ENCODE peak calls at places on chromosomes 5 and 9, in ten cellular contexts. F is lower lobe of right lung, X is Calu3, V is tibial nerve, G is upper lobe of left lung, K is glutamatergic neuron, H is cardiac muscle cell, E is RWPE1, T is A549, U is astrocyte of the cerebellum. B is an unnamed sample.

GRCh38 chr9:92963831-92964606 is 16.7 kb downstream of the FGD3 start:
- DNase-seq in X (no peak), T (no peak), U (no peak), H (no peak), G (peak), E (no peak), F (peak), K (no peak), V (peak), B (no peak)

GRCh38 chr9:136606687-136607333 is 55.9 kb upstream of the EGFL7 start:
- DNase-seq in V (no peak), H (no peak), G (no peak), F (no peak), T (no peak), U (no peak), E (no peak), X (no peak), K (no peak), B (no peak)

GRCh38 chr5:132387649-132388117 is 18.2 kb downstream of the SLC22A5 start:
- DNase-seq in G (peak), F (peak), X (peak), H (peak), U (peak), T (peak), V (peak), K (no peak), E (peak), B (no peak)

GRCh38 chr5:170420809-170421412 is 31.7 kb upstream of the KCNMB1 start:
- DNase-seq in G (peak), V (peak), U (peak), T (peak), H (peak), E (peak), X (peak), F (no peak), K (peak), B (no peak)

GRCh38 chr5:177027665-177028064 is 5.2 kb downstream of the ZNF346 start:
- DNase-seq in U (no peak), F (no peak), T (no peak), H (no peak), X (no peak), K (no peak), E (no peak), V (no peak), G (no peak), B (no peak)

GRCh38 chr9:33976414-33976813 is 72.3 kb downstream of the UBAP2 start:
- DNase-seq in U (no peak), V (no peak), K (no peak), E (no peak), X (no peak), G (no peak), F (no peak), H (no peak), T (no peak), B (no peak)

GRCh38 chr5:32138839-32139493 is 35.2 kb downstream of the GOLPH3 start:
- DNase-seq in U (no peak), E (no peak), T (no peak), V (no peak), X (no peak), H (peak), F (peak), G (no peak), K (no peak), B (no peak)

GRCh38 chr5:172559004-172559932 is 81.8 kb upstream of the NEURL1B start:
- DNase-seq in T (no peak), V (peak), K (no peak), G (no peak), H (peak), F (no peak), X (no peak), U (peak), E (peak), B (peak)

GRCh38 chr5:156361451-156362109 is 34.6 kb downstream of the SGCD start:
- DNase-seq in G (no peak), X (no peak), K (no peak), V (no peak), F (no peak), U (no peak), E (no peak), T (no peak), H (no peak), B (no peak)

GRCh38 chr9:124255222-124255621 is 2.5 kb upstream of the NEK6 start:
- DNase-seq in F (peak), V (no peak), E (no peak), G (no peak), U (no peak), K (no peak), H (no peak), X (no peak), T (no peak), B (no peak)

GRCh38 chr5:73641811-73642210 is 15.8 kb downstream of the ARHGEF28 start:
- DNase-seq in U (no peak), F (no peak), V (no peak), E (no peak), X (no peak), G (no peak), H (no peak), K (no peak), T (no peak), B (no peak)

GRCh38 chr9:130906727-130907416 is 10.3 kb upstream of the QRFP start:
- DNase-seq in V (no peak), G (no peak), H (no peak), T (no peak), E (no peak), X (no peak), K (no peak), U (no peak), F (no peak), B (no peak)

GRCh38 chr9:103152473-103152872 is 157.3 kb downstream of the CYLC2 start:
- DNase-seq in F (no peak), G (no peak), E (no peak), T (no peak), K (no peak), V (no peak), U (no peak), H (no peak), X (no peak), B (no peak)

GRCh38 chr9:38681747-38682227 is 38.1 kb downstream of the FAM240B start:
- DNase-seq in K (no peak), U (peak), T (no peak), F (no peak), X (no peak), V (no peak), H (peak), G (no peak), E (peak), B (no peak)

GRCh38 chr5:38403407-38403806 is 145.0 kb downstream of the EGFLAM start:
- DNase-seq in U (no peak), E (no peak), K (no peak), H (peak), F (no peak), G (no peak), X (no peak), T (no peak), V (no peak), B (no peak)

GRCh38 chr5:132132138-132132537 is 58.5 kb downstream of the CSF2 start:
- DNase-seq in G (no peak), F (no peak), T (no peak), H (no peak), V (no peak), U (no peak), X (no peak), E (no peak), K (no peak), B (no peak)

GRCh38 chr9:91589101-91589553 is 165.5 kb upstream of the NFIL3 start:
- DNase-seq in T (peak), V (peak), E (no peak), F (no peak), H (peak), K (no peak), G (no peak), U (peak), X (no peak), B (no peak)

GRCh38 chr9:138111607-138112006 is 234.0 kb downstream of the CACNA1B start:
- DNase-seq in X (no peak), E (no peak), K (no peak), T (no peak), V (no peak), G (no peak), F (no peak), H (no peak), U (no peak), B (no peak)

GRCh38 chr9:76757274-76757673 is 7.0 kb upstream of the PCA3 start:
- DNase-seq in T (no peak), G (no peak), E (no peak), H (no peak), X (no peak), U (no peak), F (no peak), K (no peak), V (no peak), B (no peak)

GRCh38 chr5:181211208-181211607 is 6.2 kb upstream of the TRIM7 start:
- DNase-seq in V (no peak), G (no peak), X (no peak), E (no peak), T (no peak), K (no peak), F (no peak), U (no peak), H (no peak), B (no peak)

GRCh38 chr5:1654786-1655495 is 131.2 kb upstream of the LPCAT1 start:
- DNase-seq in H (no peak), T (no peak), K (no peak), E (no peak), V (no peak), X (no peak), U (no peak), G (no peak), F (no peak), B (no peak)

GRCh38 chr5:142192296-142192695 is 83.7 kb downstream of the NDFIP1 start:
- DNase-seq in U (no peak), G (no peak), E (no peak), V (no peak), F (no peak), H (no peak), T (no peak), X (no peak), K (no peak), B (no peak)

GRCh38 chr5:78537821-78538220 is 110.8 kb downstream of the LHFPL2 start:
- DNase-seq in G (no peak), V (no peak), H (peak), F (no peak), T (peak), U (no peak), X (peak), K (no peak), E (peak), B (no peak)
- TF ChIP-seq CTCF in G (peak), V (peak), H (peak), F (peak), T (peak), U (peak), X (no peak), K (no peak), E (peak), B (no peak)

GRCh38 chr9:5899292-5899691 is 8.6 kb downstream of the MLANA start:
- DNase-seq in V (no peak), K (no peak), F (no peak), E (no peak), X (no peak), H (peak), U (no peak), G (no peak), T (peak), B (no peak)
- TF ChIP-seq CTCF in V (no peak), K (no peak), F (no peak), E (no peak), X (no peak), H (peak), U (no peak), G (no peak), T (peak), B (no peak)

DNA sequence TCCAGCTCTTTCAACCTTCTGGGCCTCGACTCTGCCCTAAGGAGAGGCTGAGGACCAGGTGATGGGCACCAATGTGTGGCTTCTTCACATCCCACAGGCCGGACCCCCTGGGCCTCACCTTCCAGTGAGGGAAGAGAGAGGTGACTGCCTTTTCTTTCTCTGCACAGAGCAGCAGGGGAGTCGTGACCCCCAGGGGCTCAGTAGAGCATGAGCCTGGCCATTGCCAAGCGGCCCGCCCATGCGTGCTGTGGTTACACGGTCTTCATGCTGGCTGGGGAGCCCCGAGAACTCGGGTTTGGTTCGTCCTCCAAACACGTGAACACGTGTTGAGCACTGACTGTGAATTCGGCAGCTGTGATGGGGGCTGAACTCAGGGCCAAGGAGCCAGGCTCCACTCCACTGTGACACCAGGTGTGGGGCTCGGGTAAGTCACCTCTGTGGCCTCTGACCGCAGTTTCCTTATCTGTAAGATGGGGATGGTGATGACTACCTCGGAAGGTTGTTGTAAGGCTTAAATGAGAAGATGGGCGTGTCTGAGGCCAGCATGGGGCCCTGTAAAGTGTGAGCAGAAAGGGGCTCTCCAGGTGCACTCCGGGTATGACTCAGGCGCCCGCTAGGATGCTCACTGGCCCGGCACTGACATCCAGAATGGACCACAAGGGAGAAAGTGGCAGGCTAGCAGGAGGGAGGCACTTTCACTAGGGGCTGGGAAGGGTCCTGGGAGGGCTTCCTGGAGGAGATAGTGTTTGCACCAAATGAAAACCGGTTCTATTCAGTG is 13.4 kb upstream of the GRHPR start:
- DNase-seq in F (no peak), X (no peak), K (no peak), V (no peak), G (no peak), T (no peak), U (no peak), H (no peak), E (no peak), B (no peak)
- TF ChIP-seq CTCF in F (no peak), X (no peak), K (no peak), V (no peak), G (no peak), T (no peak), U (no peak), H (no peak), E (no peak), B (no peak)

GRCh38 chr5:94159144-94159543 is 417.7 kb upstream of the POU5F2 start:
- DNase-seq in H (no peak), V (no peak), E (no peak), K (no peak), U (no peak), G (no peak), T (no peak), F (no peak), X (no peak), B (no peak)
- TF ChIP-seq CTCF in H (no peak), V (no peak), E (no peak), K (no peak), U (no peak), G (no peak), T (no peak), F (no peak), X (no peak), B (no peak)

DNA sequence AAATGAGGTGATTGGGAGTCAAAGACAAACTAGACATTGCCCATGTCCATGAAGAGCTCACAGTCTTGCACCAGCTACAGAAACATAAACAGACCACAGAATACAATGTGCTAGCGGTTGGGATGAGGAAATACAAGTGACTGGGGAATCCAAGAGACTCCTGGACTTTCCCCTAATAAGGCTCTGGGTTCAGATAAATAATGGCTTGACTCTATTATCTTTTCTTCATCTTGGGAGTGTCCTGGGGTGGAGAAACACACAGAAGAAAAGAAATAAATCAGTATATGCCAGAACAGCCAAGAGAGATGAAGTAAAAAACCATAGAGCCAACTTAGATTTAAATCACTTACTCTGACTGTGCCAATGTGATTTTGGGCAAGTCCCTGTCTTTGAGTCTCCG is 227.8 kb downstream of the PAPPA start:
- DNase-seq in K (no peak), X (no peak), T (no peak), U (no peak), F (no peak), H (peak), E (no peak), V (peak), G (no peak), B (no peak)
- TF ChIP-seq CTCF in K (no peak), X (no peak), T (no peak), U (no peak), F (no peak), H (no peak), E (no peak), V (no peak), G (no peak), B (no peak)

DNA sequence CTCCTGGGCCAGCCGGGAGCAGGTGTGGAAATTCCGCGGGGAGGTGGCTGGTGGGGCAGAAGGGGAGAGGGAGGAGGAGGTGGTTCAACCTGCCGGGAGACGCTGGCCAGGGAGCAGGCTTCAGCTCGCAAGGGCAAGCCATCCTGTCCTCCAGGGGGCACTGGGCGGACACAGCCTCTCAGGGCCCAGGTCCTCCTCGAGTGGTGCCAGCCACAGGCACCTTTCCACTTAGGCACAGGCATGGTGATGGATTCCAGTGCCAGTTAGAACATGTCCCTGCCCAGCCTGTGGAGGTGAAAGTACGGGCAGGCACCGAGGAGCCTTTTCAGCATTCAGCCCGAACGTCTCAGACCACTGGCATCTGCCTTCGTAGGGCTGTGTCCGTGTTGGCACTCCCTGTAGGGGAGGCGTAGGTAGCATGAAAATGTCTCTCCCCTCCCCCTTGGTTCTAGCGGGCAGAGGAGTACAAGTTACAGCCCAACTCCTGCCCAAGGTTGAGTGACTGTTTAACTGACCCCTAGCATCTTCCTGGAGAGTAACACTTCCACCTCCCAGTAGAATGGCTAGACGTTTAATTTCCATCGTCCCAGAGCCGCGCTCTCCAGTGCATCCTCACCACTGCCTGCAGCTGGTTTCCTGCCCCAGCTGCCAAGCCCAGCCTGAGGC is 48.9 kb downstream of the DAB2IP start:
- DNase-seq in V (peak), G (peak), H (peak), F (peak), T (peak), K (peak), U (no peak), E (peak), X (peak), B (no peak)
- TF ChIP-seq CTCF in V (peak), G (peak), H (peak), F (peak), T (peak), K (no peak), U (peak), E (peak), X (peak), B (no peak)

GRCh38 chr5:14735944-14736343 is 71.4 kb downstream of the OTULIN start:
- DNase-seq in K (no peak), V (peak), T (no peak), E (no peak), X (no peak), G (peak), F (no peak), U (no peak), H (no peak), B (no peak)
- TF ChIP-seq CTCF in K (no peak), V (no peak), T (no peak), E (no peak), X (no peak), G (no peak), F (no peak), U (no peak), H (no peak), B (no peak)

B was measured in mesothelial cell of epicardium.